ENCODE peak calls at places on chromosomes 5 and 9, in six cellular contexts. I, C, Q, J, A and K are unnamed samples.

GRCh38 chr5:84091400-84091799 is 293.3 kb downstream of the EDIL3 start:
- DNase-seq in I (peak; percentile 10), C (no peak), Q (no peak), J (peak; percentile 35), A (no peak), K (no peak)

GRCh38 chr5:168413062-168413461 is 73.2 kb upstream of the RARS1 start:
- DNase-seq in I (peak; percentile 91), C (no peak), Q (no peak), J (no peak), A (no peak), K (no peak)

GRCh38 chr9:111736714-111737113 is 58.0 kb downstream of the SHOC1 start:
- DNase-seq in I (no peak), C (no peak), Q (no peak), J (no peak), A (no peak), K (no peak)

GRCh38 chr5:54874337-54875021 is 110.9 kb downstream of the ESM1 start:
- DNase-seq in I (peak; percentile 53), C (no peak), Q (no peak), J (no peak), A (no peak), K (no peak)

GRCh38 chr9:96674914-96675538 is 19.9 kb upstream of the PRXL2C start:
- DNase-seq in I (peak; percentile 71), C (no peak), Q (no peak), J (no peak), A (no peak), K (peak; percentile 29)

GRCh38 chr5:6190838-6191237 is 187.5 kb downstream of the MED10 start:
- DNase-seq in I (no peak), C (no peak), Q (no peak), J (no peak), A (no peak), K (no peak)

GRCh38 chr9:132988244-132989013 is 9.9 kb downstream of the GFI1B start:
- DNase-seq in I (no peak), C (no peak), Q (no peak), J (no peak), A (no peak), K (no peak)

GRCh38 chr9:12516031-12516430 is 177.2 kb upstream of the TYRP1 start:
- DNase-seq in I (no peak), C (no peak), Q (no peak), J (no peak), A (no peak), K (no peak)

GRCh38 chr9:89710689-89711088 is 105.9 kb downstream of the GADD45G start:
- DNase-seq in I (peak; percentile 2), C (no peak), Q (no peak), J (no peak), A (no peak), K (no peak)

GRCh38 chr5:43000198-43000840 is 39.8 kb downstream of the ANXA2R start:
- DNase-seq in I (no peak), C (no peak), Q (no peak), J (no peak), A (no peak), K (peak; percentile 91)

GRCh38 chr9:136059321-136059791 is 35.7 kb downstream of the NACC2 start:
- DNase-seq in I (no peak), C (peak; percentile 43), Q (no peak), J (no peak), A (no peak), K (no peak)